ENCODE peak calls at places on chromosomes 16 and 17, in seven cellular contexts. O is mesendoderm, F is neuronal stem cell, W is mesenchymal stem cell, H is H9, P is IMR-90, Y is H1. U is an unnamed sample.

GRCh38 chr17:45410144-45411091 is 22.3 kb downstream of the ARHGAP27 start:
- DNase-seq in F (no peak), P (no peak), Y (no peak), H (no peak), W (no peak), O (no peak), U (no peak)

GRCh38 chr16:54511181-54511731 is 224.7 kb upstream of the IRX3 start:
- DNase-seq in W (no peak), F (no peak), O (peak; percentile 34), P (no peak), H (no peak), Y (no peak), U (peak; percentile 54)

GRCh38 chr17:81734405-81735055 is 22.4 kb downstream of the SLC25A10 start:
- DNase-seq in P (no peak), H (no peak), W (no peak), F (no peak), O (no peak), Y (no peak), U (no peak)

GRCh38 chr16:47887496-47887895 is 268.3 kb downstream of the ABCC12 start:
- DNase-seq in P (peak; percentile 33), H (peak; percentile 71), F (no peak), Y (no peak), O (peak; percentile 96), W (peak; percentile 68), U (peak; percentile 83)

GRCh38 chr17:44922746-44923470 is 7.6 kb upstream of the GFAP start:
- DNase-seq in H (no peak), W (no peak), F (no peak), P (no peak), Y (peak; percentile 47), O (no peak), U (no peak)

GRCh38 chr17:39174907-39175694 is 9.1 kb upstream of the ARL5C start:
- DNase-seq in P (peak; percentile 60), H (peak; percentile 94), F (peak; percentile 87), W (peak; percentile 66), O (peak; percentile 87), Y (peak; percentile 92), U (peak; percentile 77)

GRCh38 chr17:17793378-17794214 is 43.2 kb downstream of the SREBF1 start:
- DNase-seq in O (no peak), Y (no peak), F (no peak), P (no peak), H (no peak), W (no peak), U (no peak)

GRCh38 chr17:78676415-78677302 is 99.5 kb upstream of the DNAH17 start:
- DNase-seq in P (no peak), W (no peak), H (no peak), F (no peak), Y (no peak), O (no peak), U (no peak)

GRCh38 chr16:75758215-75758614 is 31.9 kb upstream of the CPHXL start:
- DNase-seq in Y (no peak), H (no peak), W (peak; percentile 78), O (no peak), P (peak; percentile 19), F (no peak), U (no peak)

GRCh38 chr16:1537763-1538289 is 4.4 kb downstream of the TMEM204 start:
- DNase-seq in P (no peak), W (no peak), O (no peak), H (no peak), F (no peak), Y (no peak), U (no peak)

GRCh38 chr17:40522961-40523310 is 21.5 kb upstream of the TNS4 start:
- DNase-seq in Y (no peak), H (no peak), W (no peak), O (no peak), F (no peak), P (no peak), U (peak; percentile 41)

GRCh38 chr16:3595521-3596021 is 15.8 kb downstream of the SLX4 start:
- DNase-seq in P (no peak), O (no peak), W (no peak), Y (no peak), H (no peak), F (no peak), U (no peak)

GRCh38 chr17:77365584-77366186 is 224.9 kb downstream of the SEC14L1 start:
- DNase-seq in P (peak; percentile 93), H (no peak), F (no peak), Y (no peak), W (peak; percentile 92), O (no peak), U (peak; percentile 47)
- H3K9ac ChIP-seq in P (peak overlapping the region; percentile 64), H (no peak overlapping the region), F (no peak overlapping the region), Y (no peak overlapping the region), W (peak overlapping the region; percentile 75), O (no peak overlapping the region), U (no peak overlapping the region)

DNA sequence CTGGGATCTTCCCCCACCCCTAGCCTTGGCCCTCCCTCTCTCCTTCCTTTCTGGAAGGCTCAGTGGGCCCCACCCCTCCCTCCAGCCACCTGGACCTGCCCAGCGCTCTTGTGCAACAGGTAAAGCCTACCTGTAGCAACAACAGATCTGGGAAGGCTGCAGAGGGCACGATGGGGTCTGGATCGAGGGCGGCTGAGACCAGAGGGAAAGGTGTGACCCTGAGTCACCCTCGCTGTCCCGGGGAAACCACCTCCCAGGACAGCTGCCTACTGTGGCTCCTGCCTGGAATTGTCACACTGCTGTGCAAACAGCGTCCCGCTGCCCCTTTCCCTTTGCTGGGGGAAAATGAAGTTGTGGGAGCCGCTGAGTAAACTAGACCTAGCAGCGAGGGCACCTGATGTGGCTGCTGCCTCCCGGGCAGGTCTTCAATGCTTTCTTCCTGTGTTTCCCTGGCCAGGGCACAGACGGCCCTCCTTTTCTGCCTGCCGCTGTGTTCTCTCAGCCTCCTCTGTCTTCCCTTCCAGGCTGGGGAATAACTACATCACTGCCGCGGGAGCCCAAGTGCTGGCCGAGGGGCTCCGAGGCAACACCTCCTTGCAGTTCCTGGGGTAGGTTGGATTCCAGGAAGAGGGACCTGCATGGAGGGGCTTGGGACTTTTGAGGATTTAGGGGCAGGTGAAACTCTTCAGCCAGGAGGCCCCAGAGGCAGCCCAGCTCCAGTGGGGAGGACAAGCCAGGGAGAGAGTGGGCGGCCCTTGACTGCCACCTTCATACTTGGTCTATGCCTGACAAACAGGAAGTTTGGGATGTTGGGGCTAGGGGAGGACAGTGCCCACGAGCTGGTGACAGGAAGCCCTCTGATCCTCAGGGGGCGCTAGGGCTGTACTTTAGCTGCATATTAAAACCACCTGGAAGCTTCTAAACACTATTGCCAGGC is 22.2 kb upstream of the CYLD start:
- DNase-seq in W (no peak), Y (peak; percentile 53), P (no peak), H (peak; percentile 54), O (peak; percentile 70), F (no peak), U (no peak)
- H2BK5ac ChIP-seq in W (no peak overlapping the region), Y (no peak overlapping the region), P (no peak overlapping the region), H (no peak overlapping the region), O (no peak overlapping the region), F (peak overlapping the region; percentile 17), U (no peak overlapping the region)

DNA sequence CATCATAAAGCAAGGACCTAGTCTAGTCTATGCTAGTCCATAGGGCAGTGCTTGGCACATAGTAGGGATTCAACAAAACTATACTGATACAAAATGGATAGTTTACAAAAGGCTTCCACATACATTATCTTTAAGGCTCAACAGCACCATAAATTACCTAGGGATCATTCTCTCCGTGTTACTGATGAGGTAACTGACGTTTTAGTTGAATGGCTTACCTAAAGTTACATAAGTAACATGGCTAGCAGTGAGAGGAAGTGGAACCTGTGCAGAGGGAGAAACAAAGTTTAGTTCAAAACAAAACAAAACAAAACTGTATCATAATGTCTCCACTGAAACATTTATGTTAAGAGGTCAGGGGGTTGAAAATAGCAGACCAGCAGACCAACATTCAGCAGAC is 7.9 kb downstream of the RPTOR start:
- DNase-seq in H (no peak), Y (no peak), O (no peak), W (no peak), F (no peak), P (no peak), U (no peak)
- H3K23ac ChIP-seq in H (no peak overlapping the region), Y (no peak overlapping the region), O (no peak overlapping the region), W (no peak overlapping the region), F (no peak overlapping the region), P (no peak overlapping the region), U (no peak overlapping the region)

GRCh38 chr16:88650749-88651275 is at the start of gene CYBA:
- DNase-seq in Y (peak; percentile 90), W (peak; percentile 84), H (peak; percentile 93), P (peak; percentile 22), F (peak; percentile 44), O (peak; percentile 85), U (peak; percentile 19)

GRCh38 chr16:88652763-88653065 is 1.9 kb upstream of the CYBA start:
- DNase-seq in F (no peak), W (no peak), H (no peak), P (no peak), Y (no peak), O (no peak), U (no peak)

GRCh38 chr16:88653101-88653500 is 2.2 kb upstream of the CYBA start:
- DNase-seq in F (no peak), P (no peak), H (no peak), O (no peak), W (no peak), Y (no peak), U (no peak)

GRCh38 chr16:88651276-88651988 is 579 bp upstream of the CYBA start:
- DNase-seq in O (peak; percentile 74), Y (no peak), W (peak; percentile 88), H (peak; percentile 73), P (no peak), F (no peak), U (no peak)

DNA sequence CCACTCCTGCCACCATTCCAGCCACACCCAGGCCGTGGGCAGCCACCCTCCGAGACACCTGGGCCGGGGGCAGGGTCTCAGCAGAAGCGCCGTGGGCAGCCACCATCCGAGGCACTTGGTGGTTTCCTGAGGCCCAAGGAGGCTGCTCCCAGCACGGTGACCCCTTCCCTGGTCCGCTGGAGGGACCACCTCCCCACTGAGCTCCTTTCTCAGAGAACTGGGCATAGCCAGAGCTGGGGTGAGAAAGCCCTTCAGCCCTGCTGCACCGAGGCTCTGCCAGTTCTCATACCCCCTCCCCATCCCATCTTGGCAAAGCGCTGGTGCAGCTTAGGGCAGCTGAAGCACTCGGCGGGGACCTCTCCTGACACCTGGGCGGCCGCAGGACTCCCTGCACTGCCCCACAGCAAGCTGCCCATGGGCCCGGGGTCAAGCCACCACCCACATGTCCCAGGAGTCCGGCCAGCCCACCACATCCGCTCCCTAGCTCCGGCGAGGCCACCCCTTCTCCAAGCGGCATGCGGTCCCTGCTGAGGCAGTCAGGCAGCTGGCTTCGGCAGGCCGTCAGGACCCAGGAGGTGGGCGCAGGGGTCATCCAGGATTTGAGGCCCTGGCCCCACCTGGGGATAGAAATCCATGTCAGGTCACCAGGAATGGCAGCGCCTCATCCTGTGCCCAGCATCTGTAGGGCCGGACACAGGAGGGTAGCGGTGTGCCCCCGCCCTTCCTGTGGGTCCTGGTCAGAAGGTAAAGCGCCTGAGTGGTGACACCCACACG is 1.3 kb upstream of the CYBA start:
- DNase-seq in P (no peak), H (no peak), Y (no peak), O (no peak), W (no peak), F (no peak), U (no peak)
- H3K9ac ChIP-seq in P (no peak overlapping the region), H (no peak overlapping the region), Y (no peak overlapping the region), O (no peak overlapping the region), W (no peak overlapping the region), F (no peak overlapping the region), U (no peak overlapping the region)

GRCh38 chr17:35732806-35733136 is 1.3 kb downstream of the RASL10B start:
- DNase-seq in O (no peak), P (no peak), Y (no peak), H (no peak), W (no peak), F (no peak), U (no peak)
- H2BK5ac ChIP-seq in O (no peak overlapping the region), P (no peak overlapping the region), Y (no peak overlapping the region), H (no peak overlapping the region), W (no peak overlapping the region), F (peak overlapping the region; percentile 16), U (no peak overlapping the region)

GRCh38 chr16:81803332-81803731 is 24.2 kb downstream of the PLCG2 start:
- DNase-seq in W (no peak), F (no peak), H (no peak), P (no peak), O (no peak), Y (no peak), U (no peak)
- H3K23ac ChIP-seq in W (no peak overlapping the region), F (no peak overlapping the region), H (no peak overlapping the region), P (no peak overlapping the region), O (no peak overlapping the region), Y (no peak overlapping the region), U (no peak overlapping the region)